ENCODE peak calls at places on chromosomes 3 and 15, in six cellular contexts. One of them, this sample, is unnamed.

GRCh38 chr3:189771842-189772494 is 140.8 kb downstream of the TP63 start:
- DNase-seq in activated CD8-positive, alpha-beta memory T cell treated with anti-CD3 and anti-CD28 coated beads, Interleukin-2, amount 10 ng/mL, durations not matched to agents 7 days and 5 days: no peak
- DNase-seq in globus pallidus: no peak
- DNase-seq in putamen: no peak
- DNase-seq in lower leg skin: no peak
- DNase-seq in CD8-positive, alpha-beta memory T cell: no peak
- DNase-seq in this sample: no peak

GRCh38 chr15:40499931-40500330 is 29.1 kb downstream of the CHST14 start:
- DNase-seq in activated CD8-positive, alpha-beta memory T cell treated with anti-CD3 and anti-CD28 coated beads, Interleukin-2, amount 10 ng/mL, durations not matched to agents 7 days and 5 days: no peak
- DNase-seq in globus pallidus: no peak
- DNase-seq in putamen: no peak
- DNase-seq in lower leg skin: no peak
- DNase-seq in CD8-positive, alpha-beta memory T cell: no peak
- DNase-seq in this sample: no peak

GRCh38 chr3:129892486-129892856 is 1.0 kb downstream of the TMCC1 start:
- DNase-seq in activated CD8-positive, alpha-beta memory T cell treated with anti-CD3 and anti-CD28 coated beads, Interleukin-2, amount 10 ng/mL, durations not matched to agents 7 days and 5 days: peak
- DNase-seq in globus pallidus: no peak
- DNase-seq in putamen: no peak
- DNase-seq in lower leg skin: no peak
- DNase-seq in CD8-positive, alpha-beta memory T cell: no peak
- DNase-seq in this sample: no peak

GRCh38 chr3:160904691-160905090 is 148.7 kb downstream of the PPM1L start:
- DNase-seq in activated CD8-positive, alpha-beta memory T cell treated with anti-CD3 and anti-CD28 coated beads, Interleukin-2, amount 10 ng/mL, durations not matched to agents 7 days and 5 days: no peak
- DNase-seq in globus pallidus: no peak
- DNase-seq in putamen: no peak
- DNase-seq in lower leg skin: no peak
- DNase-seq in CD8-positive, alpha-beta memory T cell: no peak
- DNase-seq in this sample: no peak

GRCh38 chr15:77857419-77857818 is 220.1 kb downstream of the TBC1D2B start:
- DNase-seq in activated CD8-positive, alpha-beta memory T cell treated with anti-CD3 and anti-CD28 coated beads, Interleukin-2, amount 10 ng/mL, durations not matched to agents 7 days and 5 days: no peak
- DNase-seq in globus pallidus: no peak
- DNase-seq in putamen: no peak
- DNase-seq in lower leg skin: no peak
- DNase-seq in CD8-positive, alpha-beta memory T cell: no peak
- DNase-seq in this sample: no peak

GRCh38 chr3:175287361-175287963 is 428.3 kb downstream of the NAALADL2 start:
- DNase-seq in activated CD8-positive, alpha-beta memory T cell treated with anti-CD3 and anti-CD28 coated beads, Interleukin-2, amount 10 ng/mL, durations not matched to agents 7 days and 5 days: no peak
- DNase-seq in globus pallidus: no peak
- DNase-seq in putamen: no peak
- DNase-seq in lower leg skin: no peak
- DNase-seq in CD8-positive, alpha-beta memory T cell: no peak
- DNase-seq in this sample: no peak

GRCh38 chr15:63243101-63243500 is 34.3 kb upstream of the APH1B start:
- DNase-seq in activated CD8-positive, alpha-beta memory T cell treated with anti-CD3 and anti-CD28 coated beads, Interleukin-2, amount 10 ng/mL, durations not matched to agents 7 days and 5 days: no peak
- DNase-seq in globus pallidus: no peak
- DNase-seq in putamen: no peak
- DNase-seq in lower leg skin: no peak
- DNase-seq in CD8-positive, alpha-beta memory T cell: no peak
- DNase-seq in this sample: no peak

GRCh38 chr3:49785565-49786356 is 581 bp downstream of the IP6K1 start:
- DNase-seq in activated CD8-positive, alpha-beta memory T cell treated with anti-CD3 and anti-CD28 coated beads, Interleukin-2, amount 10 ng/mL, durations not matched to agents 7 days and 5 days: peak
- DNase-seq in globus pallidus: no peak
- DNase-seq in putamen: no peak
- DNase-seq in lower leg skin: no peak
- DNase-seq in CD8-positive, alpha-beta memory T cell: no peak
- DNase-seq in this sample: peak

GRCh38 chr3:57079221-57079831 is 18.9 kb downstream of the SPATA12 start:
- DNase-seq in activated CD8-positive, alpha-beta memory T cell treated with anti-CD3 and anti-CD28 coated beads, Interleukin-2, amount 10 ng/mL, durations not matched to agents 7 days and 5 days: no peak
- DNase-seq in globus pallidus: no peak
- DNase-seq in putamen: no peak
- DNase-seq in lower leg skin: no peak
- DNase-seq in CD8-positive, alpha-beta memory T cell: no peak
- DNase-seq in this sample: peak

GRCh38 chr3:19149388-19149787 is 1.1 kb downstream of the KCNH8 start:
- DNase-seq in activated CD8-positive, alpha-beta memory T cell treated with anti-CD3 and anti-CD28 coated beads, Interleukin-2, amount 10 ng/mL, durations not matched to agents 7 days and 5 days: peak
- DNase-seq in globus pallidus: peak
- DNase-seq in putamen: peak
- DNase-seq in lower leg skin: no peak
- DNase-seq in CD8-positive, alpha-beta memory T cell: no peak
- DNase-seq in this sample: peak

GRCh38 chr15:72222433-72222832 is 8.6 kb downstream of the PKM start:
- DNase-seq in activated CD8-positive, alpha-beta memory T cell treated with anti-CD3 and anti-CD28 coated beads, Interleukin-2, amount 10 ng/mL, durations not matched to agents 7 days and 5 days: no peak
- DNase-seq in globus pallidus: no peak
- DNase-seq in putamen: no peak
- DNase-seq in lower leg skin: peak
- DNase-seq in CD8-positive, alpha-beta memory T cell: no peak
- DNase-seq in this sample: peak

GRCh38 chr3:192883512-192883911 is 34.1 kb downstream of the MB21D2 start:
- DNase-seq in activated CD8-positive, alpha-beta memory T cell treated with anti-CD3 and anti-CD28 coated beads, Interleukin-2, amount 10 ng/mL, durations not matched to agents 7 days and 5 days: no peak
- DNase-seq in globus pallidus: no peak
- DNase-seq in putamen: no peak
- DNase-seq in lower leg skin: no peak
- DNase-seq in CD8-positive, alpha-beta memory T cell: no peak
- DNase-seq in this sample: no peak

GRCh38 chr15:80856809-80857377 is 77.7 kb downstream of the CEMIP start:
- DNase-seq in activated CD8-positive, alpha-beta memory T cell treated with anti-CD3 and anti-CD28 coated beads, Interleukin-2, amount 10 ng/mL, durations not matched to agents 7 days and 5 days: no peak
- DNase-seq in globus pallidus: no peak
- DNase-seq in putamen: no peak
- DNase-seq in lower leg skin: no peak
- DNase-seq in CD8-positive, alpha-beta memory T cell: no peak
- DNase-seq in this sample: peak

GRCh38 chr15:85289677-85290365 is 90.6 kb upstream of the AKAP13 start:
- DNase-seq in activated CD8-positive, alpha-beta memory T cell treated with anti-CD3 and anti-CD28 coated beads, Interleukin-2, amount 10 ng/mL, durations not matched to agents 7 days and 5 days: no peak
- DNase-seq in globus pallidus: peak
- DNase-seq in putamen: peak
- DNase-seq in lower leg skin: peak
- DNase-seq in CD8-positive, alpha-beta memory T cell: peak
- DNase-seq in this sample: peak

GRCh38 chr3:24986635-24987034 is 441.4 kb upstream of the RARB start:
- DNase-seq in activated CD8-positive, alpha-beta memory T cell treated with anti-CD3 and anti-CD28 coated beads, Interleukin-2, amount 10 ng/mL, durations not matched to agents 7 days and 5 days: no peak
- DNase-seq in globus pallidus: no peak
- DNase-seq in putamen: no peak
- DNase-seq in lower leg skin: no peak
- DNase-seq in CD8-positive, alpha-beta memory T cell: no peak
- DNase-seq in this sample: no peak

GRCh38 chr3:40191251-40191650 is 118.3 kb upstream of the EIF1B start:
- DNase-seq in activated CD8-positive, alpha-beta memory T cell treated with anti-CD3 and anti-CD28 coated beads, Interleukin-2, amount 10 ng/mL, durations not matched to agents 7 days and 5 days: no peak
- DNase-seq in globus pallidus: no peak
- DNase-seq in putamen: no peak
- DNase-seq in lower leg skin: no peak
- DNase-seq in CD8-positive, alpha-beta memory T cell: no peak
- DNase-seq in this sample: no peak

GRCh38 chr15:101188517-101189340 is 63.1 kb downstream of the CHSY1 start:
- DNase-seq in activated CD8-positive, alpha-beta memory T cell treated with anti-CD3 and anti-CD28 coated beads, Interleukin-2, amount 10 ng/mL, durations not matched to agents 7 days and 5 days: no peak
- DNase-seq in globus pallidus: no peak
- DNase-seq in putamen: no peak
- DNase-seq in lower leg skin: no peak
- DNase-seq in CD8-positive, alpha-beta memory T cell: no peak
- DNase-seq in this sample: no peak

GRCh38 chr3:48555949-48556795 is 431 bp downstream of the PFKFB4 start:
- DNase-seq in activated CD8-positive, alpha-beta memory T cell treated with anti-CD3 and anti-CD28 coated beads, Interleukin-2, amount 10 ng/mL, durations not matched to agents 7 days and 5 days: no peak
- DNase-seq in globus pallidus: no peak
- DNase-seq in putamen: no peak
- DNase-seq in lower leg skin: peak
- DNase-seq in CD8-positive, alpha-beta memory T cell: peak
- DNase-seq in this sample: no peak

GRCh38 chr15:81312790-81313543 is 11.0 kb downstream of the STARD5 start:
- DNase-seq in activated CD8-positive, alpha-beta memory T cell treated with anti-CD3 and anti-CD28 coated beads, Interleukin-2, amount 10 ng/mL, durations not matched to agents 7 days and 5 days: no peak
- DNase-seq in globus pallidus: no peak
- DNase-seq in putamen: no peak
- DNase-seq in lower leg skin: peak
- DNase-seq in CD8-positive, alpha-beta memory T cell: no peak
- DNase-seq in this sample: peak

GRCh38 chr3:139301183-139301582 is 42.6 kb upstream of the MRPS22 start:
- DNase-seq in activated CD8-positive, alpha-beta memory T cell treated with anti-CD3 and anti-CD28 coated beads, Interleukin-2, amount 10 ng/mL, durations not matched to agents 7 days and 5 days: no peak
- DNase-seq in globus pallidus: no peak
- DNase-seq in putamen: no peak
- DNase-seq in lower leg skin: no peak
- DNase-seq in CD8-positive, alpha-beta memory T cell: no peak
- DNase-seq in this sample: no peak

GRCh38 chr15:90138071-90138833 is 36.0 kb upstream of the IDH2 start:
- DNase-seq in activated CD8-positive, alpha-beta memory T cell treated with anti-CD3 and anti-CD28 coated beads, Interleukin-2, amount 10 ng/mL, durations not matched to agents 7 days and 5 days: no peak
- DNase-seq in globus pallidus: no peak
- DNase-seq in putamen: no peak
- DNase-seq in lower leg skin: no peak
- DNase-seq in CD8-positive, alpha-beta memory T cell: no peak
- DNase-seq in this sample: no peak

GRCh38 chr15:63466378-63467192 is 37.8 kb upstream of the USP3 start:
- DNase-seq in activated CD8-positive, alpha-beta memory T cell treated with anti-CD3 and anti-CD28 coated beads, Interleukin-2, amount 10 ng/mL, durations not matched to agents 7 days and 5 days: peak
- DNase-seq in globus pallidus: peak
- DNase-seq in putamen: peak
- DNase-seq in lower leg skin: no peak
- DNase-seq in CD8-positive, alpha-beta memory T cell: peak
- DNase-seq in this sample: peak

GRCh38 chr3:12886736-12887135 is 45.4 kb upstream of the RPL32 start:
- DNase-seq in activated CD8-positive, alpha-beta memory T cell treated with anti-CD3 and anti-CD28 coated beads, Interleukin-2, amount 10 ng/mL, durations not matched to agents 7 days and 5 days: no peak
- DNase-seq in globus pallidus: no peak
- DNase-seq in putamen: no peak
- DNase-seq in lower leg skin: no peak
- DNase-seq in CD8-positive, alpha-beta memory T cell: no peak
- DNase-seq in this sample: no peak

GRCh38 chr15:33915571-33916407 is 52.5 kb upstream of the CHRM5 start:
- DNase-seq in activated CD8-positive, alpha-beta memory T cell treated with anti-CD3 and anti-CD28 coated beads, Interleukin-2, amount 10 ng/mL, durations not matched to agents 7 days and 5 days: no peak
- DNase-seq in globus pallidus: no peak
- DNase-seq in putamen: no peak
- DNase-seq in lower leg skin: no peak
- DNase-seq in CD8-positive, alpha-beta memory T cell: no peak
- DNase-seq in this sample: peak

GRCh38 chr3:16419640-16420039 is 93.9 kb downstream of the RFTN1 start:
- DNase-seq in activated CD8-positive, alpha-beta memory T cell treated with anti-CD3 and anti-CD28 coated beads, Interleukin-2, amount 10 ng/mL, durations not matched to agents 7 days and 5 days: no peak
- DNase-seq in globus pallidus: no peak
- DNase-seq in putamen: no peak
- DNase-seq in lower leg skin: no peak
- DNase-seq in CD8-positive, alpha-beta memory T cell: no peak
- DNase-seq in this sample: peak

GRCh38 chr3:33385423-33385822 is 54.8 kb downstream of the UBP1 start:
- DNase-seq in activated CD8-positive, alpha-beta memory T cell treated with anti-CD3 and anti-CD28 coated beads, Interleukin-2, amount 10 ng/mL, durations not matched to agents 7 days and 5 days: peak
- DNase-seq in globus pallidus: no peak
- DNase-seq in putamen: no peak
- DNase-seq in lower leg skin: no peak
- DNase-seq in CD8-positive, alpha-beta memory T cell: no peak
- DNase-seq in this sample: no peak

GRCh38 chr3:111903067-111903511 is 44.0 kb downstream of the PHLDB2 start:
- DNase-seq in activated CD8-positive, alpha-beta memory T cell treated with anti-CD3 and anti-CD28 coated beads, Interleukin-2, amount 10 ng/mL, durations not matched to agents 7 days and 5 days: no peak
- DNase-seq in globus pallidus: no peak
- DNase-seq in putamen: no peak
- DNase-seq in lower leg skin: no peak
- DNase-seq in CD8-positive, alpha-beta memory T cell: no peak
- DNase-seq in this sample: peak

GRCh38 chr3:127439621-127440020 is 150.9 kb downstream of the TPRA1 start:
- DNase-seq in activated CD8-positive, alpha-beta memory T cell treated with anti-CD3 and anti-CD28 coated beads, Interleukin-2, amount 10 ng/mL, durations not matched to agents 7 days and 5 days: peak
- DNase-seq in globus pallidus: no peak
- DNase-seq in putamen: no peak
- DNase-seq in lower leg skin: no peak
- DNase-seq in CD8-positive, alpha-beta memory T cell: no peak
- DNase-seq in this sample: no peak

GRCh38 chr3:12187448-12188327 is 29.0 kb upstream of the TIMP4 start:
- DNase-seq in activated CD8-positive, alpha-beta memory T cell treated with anti-CD3 and anti-CD28 coated beads, Interleukin-2, amount 10 ng/mL, durations not matched to agents 7 days and 5 days: peak
- DNase-seq in globus pallidus: peak
- DNase-seq in putamen: peak
- DNase-seq in lower leg skin: no peak
- DNase-seq in CD8-positive, alpha-beta memory T cell: no peak
- DNase-seq in this sample: peak